ENCODE peak calls at places on chromosome 18, in six cellular contexts. Z is Peyer's patch, A is K562, Y is choroid plexus epithelial cell, D is MM.1S, U is tibial artery. V is an unnamed sample.

GRCh38 chr18:22872894-22873537 is 60.1 kb upstream of the RBBP8 start:
- DNase-seq in D (peak; percentile 67), Y (peak; percentile 40), Z (no peak), A (no peak), U (no peak), V (no peak)

GRCh38 chr18:67730884-67731283 is 214.4 kb upstream of the DSEL start:
- DNase-seq in A (no peak), D (no peak), Y (peak; percentile 79), U (no peak), Z (no peak), V (no peak)

GRCh38 chr18:40250218-40250617 is 1704.8 kb upstream of the PIK3C3 start:
- DNase-seq in U (no peak), A (no peak), Z (no peak), D (no peak), Y (no peak), V (no peak)

GRCh38 chr18:56823986-56824385 is 172.8 kb downstream of the WDR7 start:
- DNase-seq in D (no peak), U (no peak), Z (no peak), A (no peak), Y (no peak), V (no peak)

GRCh38 chr18:45777393-45777792 is 48.1 kb upstream of the SIGLEC15 start:
- DNase-seq in Y (peak; percentile 45), Z (no peak), D (no peak), A (no peak), U (no peak), V (no peak)

GRCh38 chr18:22710628-22711380 is 222.3 kb upstream of the RBBP8 start:
- DNase-seq in Y (peak; percentile 69), U (no peak), A (no peak), D (no peak), Z (peak; percentile 72), V (no peak)

GRCh38 chr18:36901277-36901701 is 72.4 kb downstream of the KIAA1328 start:
- DNase-seq in A (peak; percentile 49), Y (no peak), D (no peak), U (no peak), Z (no peak), V (no peak)

GRCh38 chr18:5720132-5720531 is 175.2 kb downstream of the TMEM200C start:
- DNase-seq in Z (no peak), D (no peak), Y (no peak), A (no peak), U (no peak), V (no peak)

GRCh38 chr18:5237723-5238370 is 40.8 kb upstream of the AKAIN1 start:
- DNase-seq in D (peak; percentile 84), U (peak; percentile 83), Y (peak; percentile 93), Z (peak; percentile 95), A (peak; percentile 95), V (peak; percentile 70)

GRCh38 chr18:57441395-57441794 is 6.2 kb downstream of the ONECUT2 start:
- DNase-seq in Y (no peak), Z (no peak), A (no peak), D (no peak), U (no peak), V (peak; percentile 39)

GRCh38 chr18:49016648-49017539 is 66.1 kb upstream of the SMAD7 start:
- DNase-seq in A (peak; percentile 50), Y (peak; percentile 88), Z (peak; percentile 42), D (no peak), U (no peak), V (peak; percentile 57)

GRCh38 chr18:23626451-23627279 is 36.0 kb downstream of the ANKRD29 start:
- DNase-seq in A (no peak), Y (peak; percentile 55), Z (no peak), D (no peak), U (no peak), V (no peak)

GRCh38 chr18:44651918-44652317 is 28.8 kb upstream of the SETBP1 start:
- DNase-seq in A (no peak), U (no peak), D (no peak), Y (no peak), Z (no peak), V (no peak)

GRCh38 chr18:8537400-8537799 is 71.8 kb upstream of the RAB12 start:
- DNase-seq in A (no peak), Z (no peak), U (no peak), Y (no peak), D (no peak), V (no peak)

DNA sequence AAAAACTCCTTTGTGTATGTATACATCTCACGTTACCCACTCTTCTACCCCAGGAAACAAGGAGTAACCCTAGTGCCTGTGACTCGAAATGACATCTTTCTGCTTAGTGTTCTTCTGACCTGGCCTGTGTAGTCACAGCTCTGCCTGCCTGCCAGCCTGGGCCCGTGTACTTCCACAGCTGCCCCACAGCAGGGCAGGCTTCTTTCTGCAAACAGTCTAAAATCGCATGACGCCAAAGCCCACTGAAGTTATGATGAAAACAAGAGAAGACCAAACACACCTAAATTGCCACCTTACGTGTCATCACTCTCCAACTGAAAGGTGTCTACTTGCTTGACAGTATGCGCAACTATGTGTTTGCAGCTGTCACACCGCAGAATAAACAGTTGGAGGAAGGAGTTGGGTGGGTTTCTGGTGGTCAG is 1.5 kb downstream of the GAREM1 start:
- DNase-seq in A (peak; percentile 4), U (peak; percentile 38), D (peak; percentile 58), Z (peak; percentile 59), Y (peak; percentile 36), V (no peak)
- TF ChIP-seq CTCF in A (no peak), U (peak; percentile 41), D (peak; percentile 39), Z (no peak), Y (peak; percentile 48), V (peak; percentile 39)

GRCh38 chr18:24875761-24876160 is 415.3 kb downstream of the HRH4 start:
- DNase-seq in A (no peak), D (no peak), Y (no peak), Z (no peak), U (no peak), V (no peak)

GRCh38 chr18:24876266-24876665 is 415.8 kb downstream of the HRH4 start:
- DNase-seq in A (no peak), U (no peak), Y (no peak), D (no peak), Z (no peak), V (no peak)

GRCh38 chr18:24875286-24875685 is 414.8 kb downstream of the HRH4 start:
- DNase-seq in U (no peak), Z (no peak), D (no peak), A (no peak), Y (no peak), V (no peak)

GRCh38 chr18:24878289-24878688 is 417.9 kb downstream of the HRH4 start:
- DNase-seq in Z (no peak), Y (peak; percentile 72), U (no peak), A (peak; percentile 28), D (peak; percentile 20), V (no peak)
- TF ChIP-seq CTCF in Z (peak; percentile 24), Y (peak; percentile 55), U (peak; percentile 52), A (peak; percentile 35), D (peak; percentile 37), V (peak; percentile 64)

GRCh38 chr18:65093341-65093740 is 657.5 kb upstream of the CDH7 start:
- DNase-seq in U (no peak), A (no peak), D (no peak), Y (no peak), Z (no peak), V (no peak)

DNA sequence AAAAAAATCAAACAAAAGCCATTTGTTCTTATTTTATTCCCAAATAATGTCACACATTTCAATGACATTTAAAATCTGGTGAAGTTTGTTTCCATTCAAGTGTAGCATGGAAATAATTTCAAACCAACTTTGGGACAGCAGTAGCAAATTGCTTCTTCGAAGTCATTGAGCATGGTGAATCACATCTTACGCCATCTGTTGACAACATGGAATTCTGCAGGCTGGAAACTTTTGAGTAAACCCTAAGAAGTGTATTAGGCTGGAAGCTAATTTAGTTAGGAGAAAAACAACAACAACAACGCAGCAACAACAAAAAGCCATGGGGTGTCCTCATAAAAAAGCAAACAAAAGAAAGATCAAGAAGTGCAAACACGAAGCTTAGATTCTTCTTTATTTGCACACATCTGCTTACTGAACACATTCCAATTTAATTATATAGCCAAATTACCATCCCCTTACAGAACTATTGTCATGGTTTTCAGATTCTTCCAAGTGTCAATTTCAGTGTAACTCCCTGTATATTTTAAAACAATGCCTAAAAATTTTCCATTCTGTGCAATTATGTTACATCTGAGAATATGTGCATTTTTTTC is 659.0 kb upstream of the CDH7 start:
- DNase-seq in U (no peak), D (peak; percentile 60), Y (peak; percentile 31), A (peak; percentile 0), Z (no peak), V (no peak)
- TF ChIP-seq CTCF in U (no peak), D (peak; percentile 53), Y (peak; percentile 54), A (no peak), Z (no peak), V (peak; percentile 65)

DNA sequence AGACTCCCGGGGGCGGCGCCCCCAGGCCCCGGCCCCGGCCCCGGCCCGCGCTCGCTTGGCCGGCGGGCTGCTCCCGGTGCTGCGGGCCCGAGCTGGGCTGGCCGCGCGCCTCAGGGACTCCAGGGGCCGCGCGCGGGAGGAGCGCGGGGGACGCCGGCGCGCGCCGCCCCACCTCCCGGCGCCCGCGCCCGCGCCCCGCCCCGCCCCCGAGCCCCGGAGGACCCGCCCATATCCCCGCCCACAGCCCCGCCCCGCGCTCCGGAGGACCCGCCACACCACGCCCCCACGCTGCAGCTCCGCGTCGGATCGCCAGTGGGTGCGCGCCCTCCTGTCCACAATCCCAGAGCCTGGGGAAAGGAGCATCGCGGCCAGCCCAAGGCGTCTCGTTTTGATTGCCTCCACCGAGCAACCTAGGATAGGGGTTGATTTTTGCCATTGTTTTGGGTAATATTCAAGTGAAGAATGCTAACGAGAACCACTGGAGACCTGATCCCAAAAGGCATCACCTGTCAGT is at the start of gene PARD6G:
- DNase-seq in A (peak; percentile 70), Y (peak; percentile 74), D (peak; percentile 26), U (peak; percentile 55), Z (peak; percentile 81), V (peak; percentile 66)
- TF ChIP-seq CTCF in A (no peak), Y (peak; percentile 35), D (no peak), U (no peak), Z (no peak), V (peak; percentile 8)

DNA sequence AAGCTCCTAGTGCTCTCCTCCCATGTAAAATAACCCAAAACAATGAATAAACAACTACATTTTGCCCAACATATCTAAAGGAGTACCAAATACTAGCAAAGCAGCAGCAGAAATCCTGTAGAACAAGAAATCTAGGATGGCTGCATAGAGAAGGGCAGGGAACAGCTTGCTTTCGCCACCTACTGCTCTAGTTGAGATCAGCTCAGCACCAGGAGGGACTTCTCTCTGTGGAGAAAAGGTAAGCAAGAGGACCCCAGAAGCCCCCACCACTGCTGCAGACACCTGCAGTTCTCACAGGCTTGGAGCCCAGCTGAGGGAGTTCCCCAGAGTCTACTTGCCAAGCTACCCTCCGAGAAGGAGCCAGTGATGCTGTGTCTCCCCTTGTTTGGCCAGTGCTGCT is 243.0 kb upstream of the CHST9 start:
- DNase-seq in Z (no peak), D (no peak), Y (peak; percentile 13), A (no peak), U (no peak), V (no peak)
- TF ChIP-seq CTCF in Z (no peak), D (no peak), Y (peak; percentile 20), A (no peak), U (no peak), V (peak; percentile 12)

V was measured in progenitor cell of endocrine pancreas.